ENCODE peak calls at places on chromosome 4, in five cellular contexts. A is IMR-90, E is mesendoderm, N is neuronal stem cell, P is H9. O is an unnamed sample.
A peak's percentile ranks its signal among the peaks of the same experiment; 100 is the strongest.

GRCh38 chr4:108172231-108172779 is 3.6 kb upstream of the LEF1 start:
- DNase-seq in A (no peak), E (no peak), N (peak; percentile 54), P (peak; percentile 44), O (peak; percentile 60)

GRCh38 chr4:127007336-127007735 is 625.4 kb upstream of the INTU start:
- DNase-seq in A (no peak), E (no peak), N (no peak), P (no peak), O (no peak)

GRCh38 chr4:25928956-25929336 is 14.9 kb downstream of the SMIM20 start:
- DNase-seq in A (peak; percentile 47), E (no peak), N (no peak), P (no peak), O (no peak)

GRCh38 chr4:152258804-152259708 is 276.8 kb downstream of the FBXW7 start:
- DNase-seq in A (peak; percentile 73), E (peak; percentile 25), N (no peak), P (no peak), O (peak; percentile 82)

GRCh38 chr4:186624951-186625350 is 69.6 kb upstream of the MTNR1A start:
- DNase-seq in A (peak; percentile 87), E (peak; percentile 57), N (peak; percentile 37), P (no peak), O (peak; percentile 71)

GRCh38 chr4:1310031-1310795 is 20.5 kb downstream of the MAEA start:
- DNase-seq in A (peak; percentile 16), E (no peak), N (no peak), P (no peak), O (no peak)

GRCh38 chr4:115929373-115929772 is 816.0 kb upstream of the NDST4 start:
- DNase-seq in A (no peak), E (no peak), N (no peak), P (no peak), O (no peak)

GRCh38 chr4:151540728-151541437 is 131.9 kb downstream of the FHIP1A start:
- DNase-seq in A (peak; percentile 86), E (no peak), N (no peak), P (no peak), O (peak; percentile 93)

GRCh38 chr4:82578935-82579334 is 17.1 kb upstream of the TMEM150C start:
- DNase-seq in A (no peak), E (peak; percentile 65), N (no peak), P (no peak), O (no peak)

GRCh38 chr4:84338367-84338766 is 160.7 kb downstream of the NKX6-1 start:
- DNase-seq in A (no peak), E (no peak), N (no peak), P (no peak), O (no peak)

GRCh38 chr4:156634612-156635011 is 337.0 kb downstream of the PDGFC start:
- DNase-seq in A (peak; percentile 21), E (no peak), N (no peak), P (no peak), O (no peak)

GRCh38 chr4:41006141-41006540 is 208.2 kb downstream of the APBB2 start:
- DNase-seq in A (peak; percentile 55), E (no peak), N (no peak), P (no peak), O (peak; percentile 35)

GRCh38 chr4:70688795-70689231 is 481 bp downstream of the UTP3 start:
- DNase-seq in A (no peak), E (peak; percentile 10), N (no peak), P (no peak), O (no peak)

GRCh38 chr4:110533940-110534339 is 58.0 kb downstream of the ENPEP start:
- DNase-seq in A (peak; percentile 98), E (peak; percentile 79), N (no peak), P (no peak), O (peak; percentile 99)

GRCh38 chr4:6268650-6269399 is 825 bp upstream of the WFS1 start:
- DNase-seq in A (no peak), E (peak; percentile 16), N (no peak), P (no peak), O (no peak)

GRCh38 chr4:143354990-143355389 is 18.3 kb downstream of the GAB1 start:
- DNase-seq in A (no peak), E (no peak), N (no peak), P (no peak), O (no peak)

GRCh38 chr4:27568236-27568951 is 707.8 kb downstream of the STIM2 start:
- DNase-seq in A (no peak), E (no peak), N (no peak), P (no peak), O (no peak)

GRCh38 chr4:98700630-98701029 is 42.2 kb upstream of the TSPAN5 start:
- DNase-seq in A (no peak), E (no peak), N (no peak), P (no peak), O (no peak)

GRCh38 chr4:142405021-142405991 is 440.8 kb downstream of the INPP4B start:
- DNase-seq in A (peak; percentile 68), E (peak; percentile 68), N (peak; percentile 15), P (peak; percentile 30), O (peak; percentile 79)

GRCh38 chr4:19224820-19225219 is 1026.9 kb upstream of the SLIT2 start:
- DNase-seq in A (peak; percentile 42), E (peak; percentile 25), N (no peak), P (no peak), O (peak; percentile 38)

GRCh38 chr4:173025131-173025530 is 143.5 kb upstream of the GALNT7 start:
- DNase-seq in A (peak; percentile 77), E (peak; percentile 95), N (peak; percentile 50), P (peak; percentile 65), O (peak; percentile 76)

GRCh38 chr4:73576366-73576765 is 43.9 kb downstream of the RASSF6 start:
- DNase-seq in A (peak; percentile 29), E (no peak), N (no peak), P (no peak), O (peak; percentile 28)

GRCh38 chr4:111323496-111323895 is 700.6 kb upstream of the PITX2 start:
- DNase-seq in A (peak; percentile 67), E (peak; percentile 61), N (no peak), P (no peak), O (peak; percentile 21)

GRCh38 chr4:77001907-77002306 is 52.4 kb downstream of the SEPTIN11 start:
- DNase-seq in A (peak; percentile 79), E (no peak), N (peak; percentile 20), P (no peak), O (peak; percentile 83)

GRCh38 chr4:95547708-95548471 is 883 bp downstream of the UNC5C start:
- DNase-seq in A (no peak), E (no peak), N (peak; percentile 46), P (peak; percentile 55), O (peak; percentile 80)

GRCh38 chr4:48963042-48963679 is 22.9 kb upstream of the CWH43 start:
- DNase-seq in A (peak; percentile 90), E (peak; percentile 88), N (peak; percentile 67), P (peak; percentile 74), O (peak; percentile 86)

GRCh38 chr4:143337600-143338287 is 1.1 kb downstream of the GAB1 start:
- DNase-seq in A (peak; percentile 58), E (peak; percentile 54), N (no peak), P (peak; percentile 38), O (peak; percentile 72)

GRCh38 chr4:20356565-20356964 is 104.9 kb downstream of the SLIT2 start:
- DNase-seq in A (no peak), E (no peak), N (peak; percentile 39), P (no peak), O (no peak)

GRCh38 chr4:184251680-184252000 is 34.0 kb upstream of the ENPP6 start:
- DNase-seq in A (no peak), E (no peak), N (no peak), P (no peak), O (no peak)

GRCh38 chr4:147772056-147772455 is 40.2 kb downstream of the ARHGAP10 start:
- DNase-seq in A (no peak), E (no peak), N (no peak), P (no peak), O (no peak)
- H3K18ac ChIP-seq in A (peak overlapping the region; percentile 91), E (no peak overlapping the region), N (no peak overlapping the region), P (no peak overlapping the region), O (peak overlapping the region; percentile 84)

DNA sequence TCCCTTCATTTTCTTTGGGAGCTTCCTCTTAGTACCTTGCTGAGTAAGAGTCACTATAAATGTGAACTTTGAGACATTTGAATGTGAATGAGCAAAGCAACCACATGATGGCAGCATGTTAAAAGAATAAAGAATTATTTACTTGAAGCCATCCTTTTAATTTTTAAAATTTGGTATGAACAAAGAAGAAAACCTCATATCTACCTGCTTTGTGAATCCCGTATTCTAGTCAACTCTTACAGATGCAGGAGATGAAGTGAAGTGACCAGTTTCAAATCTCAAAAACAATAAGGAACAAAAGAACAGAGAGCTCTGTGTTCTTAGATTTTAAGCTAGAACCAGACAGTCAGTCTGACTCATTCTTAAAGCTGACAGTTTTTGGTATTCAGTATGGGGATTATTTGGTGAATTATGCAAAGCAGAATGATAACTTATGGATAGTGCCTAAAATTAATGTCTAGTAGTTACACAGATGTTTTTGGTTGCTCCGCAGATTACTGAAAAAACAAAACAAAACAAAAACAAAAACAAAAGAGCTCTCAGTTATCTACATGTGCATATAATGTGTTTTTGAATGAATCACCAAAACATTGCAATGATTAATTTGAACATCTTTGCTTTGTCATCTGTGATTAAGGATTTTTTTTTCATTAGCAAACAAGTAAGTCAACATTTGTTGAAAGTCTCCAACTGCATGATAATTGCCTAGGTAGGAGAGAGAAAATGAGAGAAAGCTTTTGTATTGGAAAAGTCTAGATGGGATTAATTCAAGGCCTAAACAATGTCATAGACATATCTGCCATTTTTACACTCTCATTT is 48.2 kb upstream of the H2AZ1 start:
- DNase-seq in A (peak; percentile 62), E (peak; percentile 33), N (no peak), P (no peak), O (peak; percentile 58)
- H3K27ac ChIP-seq in A (no peak overlapping the region), E (no peak overlapping the region), N (no peak overlapping the region), P (no peak overlapping the region), O (no peak overlapping the region)

GRCh38 chr4:100175853-100176252 is 14.4 kb downstream of the DDIT4L start:
- DNase-seq in A (no peak), E (no peak), N (no peak), P (no peak), O (no peak)

GRCh38 chr4:100174985-100175383 is 15.3 kb downstream of the DDIT4L start:
- DNase-seq in A (no peak), E (peak; percentile 15), N (no peak), P (no peak), O (no peak)

GRCh38 chr4:100177126-100177525 is 13.1 kb downstream of the DDIT4L start:
- DNase-seq in A (no peak), E (no peak), N (no peak), P (no peak), O (no peak)

GRCh38 chr4:100177855-100178254 is 12.4 kb downstream of the DDIT4L start:
- DNase-seq in A (no peak), E (no peak), N (no peak), P (no peak), O (no peak)
- H3K18ac ChIP-seq in A (no peak overlapping the region), E (no peak overlapping the region), N (no peak overlapping the region), P (no peak overlapping the region), O (no peak overlapping the region)

DNA sequence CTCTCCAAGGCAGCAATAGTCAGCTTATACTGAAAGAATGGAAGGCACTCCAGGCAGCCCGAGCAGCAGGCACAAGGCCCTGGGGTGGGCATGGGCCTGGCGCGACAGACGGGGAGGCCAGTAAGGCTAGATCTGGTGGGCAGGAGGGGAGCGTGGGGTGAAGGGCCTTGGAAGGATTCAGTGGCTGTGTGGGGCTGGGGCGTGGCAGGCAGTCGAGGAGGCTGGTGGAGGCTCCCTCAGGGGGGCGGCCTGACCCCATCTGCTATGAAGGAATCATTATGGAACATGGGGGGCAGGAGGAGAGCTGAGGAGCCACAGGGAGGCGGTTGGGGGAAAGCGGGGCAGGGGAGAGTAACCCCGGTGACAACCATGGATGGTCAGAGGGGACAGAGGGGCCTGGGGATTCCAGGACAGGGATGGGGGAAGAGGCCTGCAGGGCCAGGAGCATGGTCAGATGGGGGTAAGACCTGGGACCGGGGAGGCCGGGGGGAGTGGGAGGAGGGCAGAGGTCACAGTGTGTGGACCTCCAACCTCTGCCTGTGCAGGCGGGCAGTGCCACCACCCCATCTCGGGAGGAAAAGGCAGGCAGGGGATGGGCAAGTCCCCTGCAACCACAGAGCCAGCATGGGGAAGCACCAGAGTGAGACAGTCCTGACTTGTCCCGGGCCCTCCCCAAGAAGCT is 70.3 kb downstream of the ACOX3 start:
- DNase-seq in A (no peak), E (no peak), N (no peak), P (no peak), O (no peak)
- H3K27ac ChIP-seq in A (no peak overlapping the region), E (no peak overlapping the region), N (no peak overlapping the region), P (no peak overlapping the region), O (no peak overlapping the region)